ENCODE peak calls at places on chromosomes 11 and 22, in eight cellular contexts. E is stimulated activated CD8-positive, alpha-beta memory T cell treated with anti-CD3 and anti-CD28 coated beads, Interleukin-15, amount 100 ng/mL, for 1 hour; K is putamen; M is heart left ventricle; G is prostate gland; N is NCI-H460; R is activated CD8-positive, alpha-beta memory T cell treated with anti-CD3 and anti-CD28 coated beads for 4 hours; H is CD4-positive, CD25-positive, alpha-beta regulatory T cell. O is an unnamed sample.

GRCh38 chr22:32926600-32926999 is 125.1 kb downstream of the TIMP3 start:
- DNase-seq in N (peak; percentile 5), G (no peak), K (no peak), M (no peak), E (no peak), H (peak; percentile 19), R (no peak), O (no peak)

GRCh38 chr11:48001438-48002021 is 21.2 kb downstream of the PTPRJ start:
- DNase-seq in H (peak; percentile 99), K (no peak), R (peak; percentile 78), N (no peak), G (peak; percentile 65), E (peak; percentile 60), M (no peak), O (no peak)

GRCh38 chr11:34787899-34788298 is 128.3 kb downstream of the APIP start:
- DNase-seq in G (no peak), H (no peak), M (no peak), R (no peak), N (no peak), E (no peak), K (no peak), O (no peak)

GRCh38 chr22:43044402-43044801 is 29.5 kb upstream of the PACSIN2 start:
- DNase-seq in R (no peak), E (no peak), M (no peak), K (no peak), G (no peak), N (no peak), H (no peak), O (no peak)

GRCh38 chr11:112693781-112694180 is 267.4 kb upstream of the NCAM1 start:
- DNase-seq in M (no peak), H (no peak), N (no peak), K (no peak), G (no peak), R (no peak), E (no peak), O (no peak)

GRCh38 chr11:70383664-70384395 is 14.5 kb upstream of the CTTN start:
- DNase-seq in E (no peak), H (no peak), M (no peak), R (no peak), K (no peak), G (no peak), N (no peak), O (no peak)

GRCh38 chr11:70506658-70506970 is 108.3 kb downstream of the CTTN start:
- DNase-seq in H (no peak), E (no peak), R (no peak), M (no peak), G (no peak), N (no peak), K (no peak), O (no peak)

GRCh38 chr22:49413551-49413950 is 414.1 kb downstream of the BRD1 start:
- DNase-seq in R (no peak), G (no peak), N (no peak), E (no peak), H (no peak), M (no peak), K (no peak), O (no peak)

GRCh38 chr11:655036-655726 is 18.1 kb downstream of the DRD4 start:
- DNase-seq in E (no peak), R (no peak), N (no peak), M (no peak), K (no peak), G (no peak), H (no peak), O (no peak)

GRCh38 chr11:92628401-92629292 is 340.8 kb upstream of the MTNR1B start:
- DNase-seq in N (no peak), R (no peak), G (no peak), E (no peak), M (no peak), H (no peak), K (no peak), O (no peak)

GRCh38 chr11:106133529-106133928 is 56.1 kb downstream of the AASDHPPT start:
- DNase-seq in M (no peak), E (no peak), N (no peak), G (no peak), R (no peak), K (no peak), H (no peak), O (no peak)

GRCh38 chr11:115126092-115126491 is 378.1 kb downstream of the CADM1 start:
- DNase-seq in M (no peak), N (no peak), G (no peak), H (no peak), E (no peak), R (no peak), K (no peak), O (no peak)

GRCh38 chr11:13061294-13061990 is 52.3 kb downstream of the RASSF10 start:
- DNase-seq in R (no peak), H (no peak), G (no peak), M (no peak), K (no peak), N (peak; percentile 4), E (no peak), O (no peak)

GRCh38 chr22:24198682-24199052 is 17.4 kb downstream of the SUSD2 start:
- DNase-seq in E (no peak), M (peak; percentile 6), H (no peak), N (no peak), R (no peak), G (no peak), K (no peak), O (no peak)

GRCh38 chr22:20239951-20240773 is 28.0 kb downstream of the RTN4R start:
- DNase-seq in K (peak; percentile 47), M (peak; percentile 42), H (no peak), E (no peak), R (no peak), G (no peak), N (no peak), O (no peak)

GRCh38 chr11:20443596-20443995 is 56.1 kb downstream of the PRMT3 start:
- DNase-seq in K (peak; percentile 22), N (peak; percentile 26), M (no peak), G (no peak), R (no peak), H (peak; percentile 45), E (no peak), O (no peak)

GRCh38 chr11:73818838-73819237 is 31.2 kb downstream of the MRPL48 start:
- DNase-seq in E (no peak), K (no peak), R (no peak), N (no peak), M (no peak), G (no peak), H (no peak), O (no peak)

GRCh38 chr11:76617553-76618265 is 52.8 kb downstream of the LRRC32 start:
- DNase-seq in N (no peak), H (no peak), M (no peak), R (no peak), G (no peak), K (no peak), E (no peak), O (no peak)

GRCh38 chr22:30159561-30160353 is 79.5 kb downstream of the HORMAD2 start:
- DNase-seq in M (no peak), R (no peak), G (peak; percentile 48), E (no peak), H (no peak), N (peak; percentile 41), K (no peak), O (no peak)

GRCh38 chr11:74195828-74196227 is 24.7 kb downstream of the PPME1 start:
- DNase-seq in G (no peak), R (no peak), N (no peak), H (no peak), K (no peak), E (no peak), M (no peak), O (no peak)

O was measured in D721Med.